ENCODE peak calls at places on chromosomes 16 and 17, in seven cellular contexts. Y is H1, M is K562, C is SK-N-SH, R is HCT116, O is HepG2, E is GM12878. S is an unnamed sample.
A peak's percentile ranks its signal among the peaks of the same experiment; 100 is the strongest.

GRCh38 chr16:81688182-81688581 is 90.9 kb upstream of the PLCG2 start:
- DNase-seq in E (no peak), O (no peak), M (no peak), Y (no peak), C (no peak), R (no peak), S (no peak)

GRCh38 chr17:17545984-17546383 is 45.5 kb downstream of the PEMT start:
- DNase-seq in Y (no peak), C (no peak), E (no peak), M (no peak), O (no peak), R (no peak), S (no peak)

GRCh38 chr16:57409870-57410585 is 5.5 kb downstream of the CCL17 start:
- DNase-seq in E (no peak), M (peak; percentile 21), R (no peak), Y (no peak), C (no peak), O (peak; percentile 49), S (no peak)

GRCh38 chr17:71399649-71400048 is 721.2 kb upstream of the SOX9 start:
- DNase-seq in Y (no peak), O (no peak), C (no peak), E (no peak), R (no peak), M (no peak), S (no peak)

GRCh38 chr16:27313422-27314160 is at the start of gene IL4R:
- DNase-seq in Y (peak; percentile 73), M (peak; percentile 66), O (peak; percentile 94), C (peak; percentile 74), R (peak; percentile 22), E (no peak), S (peak; percentile 67)

GRCh38 chr17:69223809-69224208 is 4.8 kb downstream of the ABCA10 start:
- DNase-seq in Y (no peak), R (no peak), C (no peak), M (no peak), E (peak; percentile 33), O (peak; percentile 69), S (no peak)

GRCh38 chr17:76709077-76709950 is 1.5 kb downstream of the MXRA7 start:
- DNase-seq in O (peak; percentile 41), C (peak; percentile 82), E (no peak), R (no peak), M (no peak), Y (peak; percentile 56), S (no peak)

GRCh38 chr17:39667262-39668140 is 752 bp upstream of the PNMT start:
- DNase-seq in R (no peak), E (no peak), Y (peak; percentile 74), C (peak; percentile 84), O (no peak), M (peak; percentile 92), S (no peak)

GRCh38 chr17:40145476-40145875 is 5.1 kb downstream of the CASC3 start:
- DNase-seq in Y (no peak), E (no peak), O (no peak), C (no peak), R (no peak), M (no peak), S (no peak)

DNA sequence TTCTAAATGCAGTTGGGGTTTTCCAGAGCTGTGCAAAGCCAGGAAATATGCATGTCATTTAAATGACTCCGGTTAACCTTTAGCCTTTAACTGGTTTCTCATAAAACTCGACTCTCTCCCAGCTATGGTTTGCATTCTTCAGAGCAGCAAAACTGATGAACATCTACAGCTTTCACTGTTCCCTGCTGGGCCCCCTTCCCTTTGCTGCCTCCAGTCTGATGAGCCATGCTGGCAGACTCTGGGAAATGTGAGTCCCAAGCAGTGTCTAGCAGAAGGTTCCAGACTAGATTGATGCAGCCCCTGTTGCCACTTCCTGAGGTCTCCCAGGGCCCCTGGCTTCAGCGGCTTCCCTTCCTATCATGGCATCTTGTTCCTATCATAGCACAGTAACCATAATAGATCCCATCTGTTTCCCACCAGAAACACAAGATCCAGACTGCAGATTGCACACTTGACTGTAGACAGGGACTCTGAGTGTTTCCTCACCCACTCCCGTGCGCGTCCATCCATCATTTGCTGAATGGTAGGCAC is 135.4 kb downstream of the CLEC16A start:
- DNase-seq in R (no peak), O (no peak), Y (no peak), E (no peak), M (no peak), C (peak; percentile 77), S (no peak)
- TF ChIP-seq JUND in R (no peak), O (no peak), Y (no peak), E (no peak), M (no peak), C (peak; percentile 92), S (no peak)

GRCh38 chr17:41967141-41967920 is 736 bp downstream of the CNP start:
- DNase-seq in O (peak; percentile 82), C (peak; percentile 48), Y (peak; percentile 59), M (peak; percentile 72), R (peak; percentile 4), E (no peak), S (no peak)
- TF ChIP-seq JUND in O (no peak), C (no peak), Y (no peak), M (no peak), R (no peak), E (no peak), S (no peak)

DNA sequence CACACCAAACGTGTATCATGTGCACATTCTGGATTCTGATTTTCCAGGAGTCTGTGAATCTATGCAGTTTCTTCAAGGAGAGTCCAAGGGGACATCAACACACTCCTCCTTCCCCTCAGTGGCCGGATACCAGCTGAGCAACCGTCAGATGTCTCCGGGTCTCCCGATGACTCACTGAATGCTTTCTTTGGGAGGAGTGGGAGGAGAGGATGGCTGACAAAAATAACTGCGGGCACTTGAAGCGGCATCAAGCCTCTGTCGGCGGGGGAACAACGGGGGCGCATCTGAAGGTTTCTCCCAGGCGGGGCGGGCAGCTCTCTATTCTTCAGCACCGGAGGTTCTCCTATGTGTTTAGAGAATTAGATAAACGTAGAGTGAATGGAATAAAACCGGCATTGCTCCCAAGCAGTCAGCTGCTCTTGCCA is 24.6 kb upstream of the LRRC75A start:
- DNase-seq in O (no peak), R (peak; percentile 22), C (peak; percentile 22), M (peak; percentile 42), Y (no peak), E (no peak), S (no peak)
- TF ChIP-seq JUND in O (no peak), R (peak; percentile 51), C (peak; percentile 73), M (peak; percentile 86), Y (peak; percentile 71), E (no peak), S (no peak)

DNA sequence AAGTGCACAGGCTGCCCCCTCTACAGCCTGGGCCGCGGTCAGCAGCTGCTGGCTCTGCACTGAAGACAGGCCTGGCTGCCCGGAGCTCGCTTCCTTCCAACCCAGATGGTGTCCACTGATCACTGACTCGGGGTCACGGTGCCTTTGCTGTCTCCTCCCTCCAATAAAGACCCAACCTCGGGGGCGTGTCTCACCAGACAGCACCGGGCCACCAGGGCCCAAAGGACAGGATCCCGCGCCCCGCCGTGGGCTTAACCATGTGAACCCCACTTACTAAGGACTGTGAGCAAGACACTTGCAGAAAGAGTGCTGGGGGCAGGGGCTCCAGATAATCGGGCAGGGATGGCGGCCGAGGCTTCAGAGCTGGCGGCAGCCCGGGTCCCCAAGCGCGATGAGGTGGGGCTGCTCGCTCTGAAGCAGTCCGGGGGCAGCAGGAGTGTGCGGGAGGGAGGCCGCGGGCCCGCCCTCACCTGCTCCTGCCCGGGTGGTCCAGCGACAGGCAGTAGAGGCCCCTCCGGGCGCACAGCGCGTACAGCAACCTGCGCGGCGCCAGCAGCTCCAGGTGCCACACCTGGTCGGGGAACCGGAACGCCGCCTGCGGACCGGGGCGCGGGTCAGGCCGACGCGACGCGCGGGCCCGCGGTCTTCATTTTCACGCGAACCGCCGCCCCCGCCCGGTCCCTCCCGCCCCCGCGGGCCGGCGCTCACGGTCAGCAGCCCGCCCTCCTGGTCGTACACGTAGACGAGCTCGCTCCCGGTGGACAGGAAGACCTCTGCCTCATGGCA is 502 bp downstream of the FAAP100 start:
- DNase-seq in R (no peak), O (peak; percentile 47), C (peak; percentile 85), M (peak; percentile 86), E (no peak), Y (no peak), S (peak; percentile 61)
- TF ChIP-seq JUND in R (no peak), O (no peak), C (no peak), M (no peak), E (no peak), Y (no peak), S (no peak)

GRCh38 chr17:7992516-7992915 is 9.9 kb upstream of the GUCY2D start:
- DNase-seq in C (no peak), R (no peak), E (no peak), M (no peak), O (no peak), Y (no peak), S (peak; percentile 74)

GRCh38 chr17:7984904-7985303 is 17.5 kb upstream of the GUCY2D start:
- DNase-seq in M (no peak), C (no peak), R (no peak), E (no peak), Y (no peak), O (no peak), S (no peak)

GRCh38 chr17:7989781-7990655 is 12.4 kb upstream of the GUCY2D start:
- DNase-seq in R (peak; percentile 63), Y (peak; percentile 100), E (peak; percentile 49), M (peak; percentile 81), O (peak; percentile 44), C (peak; percentile 93), S (peak; percentile 76)

GRCh38 chr17:7987112-7987893 is 15.1 kb upstream of the GUCY2D start:
- DNase-seq in C (no peak), Y (no peak), R (no peak), M (no peak), E (no peak), O (no peak), S (no peak)

DNA sequence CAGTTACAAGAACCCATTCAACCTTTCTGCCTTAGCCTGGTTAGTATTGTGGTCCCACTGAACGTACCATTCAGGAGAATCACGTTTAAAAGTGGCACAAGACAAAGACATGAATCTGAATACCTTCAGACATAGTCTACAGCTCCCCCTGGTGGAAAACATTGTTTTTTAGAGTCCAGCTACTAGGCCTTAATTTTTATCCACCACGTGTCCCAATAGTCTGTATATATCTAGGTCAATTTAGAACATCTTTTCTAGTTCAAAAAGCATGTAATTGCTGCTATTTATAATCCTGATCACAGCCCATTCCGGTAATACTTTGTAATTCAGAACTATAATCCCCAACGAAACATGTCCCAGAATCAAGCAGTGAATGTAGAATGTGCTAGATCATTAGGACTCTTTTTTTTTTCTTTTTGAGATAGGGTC is 13.7 kb upstream of the GUCY2D start:
- DNase-seq in E (peak; percentile 66), Y (no peak), M (peak; percentile 44), R (peak; percentile 80), C (peak; percentile 74), O (peak; percentile 76), S (peak; percentile 86)
- TF ChIP-seq JUND in E (no peak), Y (no peak), M (no peak), R (no peak), C (no peak), O (no peak), S (no peak)

S was measured in T47D.